ENCODE peak calls at places on chromosome 9, in five cellular contexts. C, R, N, F and I are unnamed samples.

GRCh38 chr9:75130621-75131020 is 42.3 kb downstream of the OSTF1 start:
- DNase-seq in R (no peak), F (no peak), N (no peak), C (no peak), I (no peak)

GRCh38 chr9:109903515-109904138 is 123.6 kb downstream of the PALM2AKAP2 start:
- DNase-seq in C (peak; percentile 71), R (peak; percentile 13), N (peak; percentile 60), F (peak; percentile 68), I (peak; percentile 76)

GRCh38 chr9:86079421-86080111 is 19.8 kb downstream of the GOLM1 start:
- DNase-seq in F (no peak), N (no peak), C (no peak), R (no peak), I (no peak)

GRCh38 chr9:80503692-80504400 is 932.1 kb downstream of the TLE4 start:
- DNase-seq in R (no peak), F (no peak), N (no peak), C (no peak), I (no peak)

GRCh38 chr9:132283863-132284262 is 70.9 kb downstream of the SETX start:
- DNase-seq in F (no peak), N (no peak), R (no peak), C (no peak), I (no peak)

GRCh38 chr9:33167084-33167948 is at the start of gene B4GALT1:
- DNase-seq in F (peak; percentile 89), C (peak; percentile 64), R (peak; percentile 56), N (peak; percentile 64), I (peak; percentile 41)

GRCh38 chr9:114291886-114292590 is 30.9 kb upstream of the ORM1 start:
- DNase-seq in F (no peak), C (no peak), R (no peak), N (no peak), I (no peak)

GRCh38 chr9:127361561-127361960 is 35.4 kb upstream of the SLC2A8 start:
- DNase-seq in N (no peak), C (no peak), F (no peak), R (no peak), I (no peak)

GRCh38 chr9:12494411-12494810 is 198.8 kb upstream of the TYRP1 start:
- DNase-seq in C (no peak), F (no peak), R (no peak), N (no peak), I (no peak)

GRCh38 chr9:113350338-113350672 is 964 bp downstream of the BSPRY start:
- DNase-seq in R (no peak), F (no peak), N (no peak), C (no peak), I (no peak)

GRCh38 chr9:115204827-115205506 is 87.0 kb upstream of the TNC start:
- DNase-seq in F (no peak), N (no peak), C (no peak), R (no peak), I (no peak)

GRCh38 chr9:21317956-21318923 is 13.1 kb upstream of the IFNA5 start:
- DNase-seq in C (peak; percentile 24), F (no peak), R (no peak), N (no peak), I (no peak)

GRCh38 chr9:29160763-29161353 is 1587.6 kb upstream of the C9orf72 start:
- DNase-seq in N (no peak), C (no peak), R (no peak), F (no peak), I (no peak)

GRCh38 chr9:97852001-97852398 is 1.0 kb upstream of the FOXE1 start:
- DNase-seq in N (no peak), R (no peak), F (no peak), C (no peak), I (no peak)

GRCh38 chr9:86242012-86242411 is 17.4 kb downstream of the C9orf153 start:
- DNase-seq in C (no peak), F (no peak), N (no peak), R (no peak), I (no peak)

GRCh38 chr9:77533678-77534077 is 114.4 kb downstream of the GNA14 start:
- DNase-seq in R (no peak), F (no peak), N (no peak), C (peak; percentile 24), I (no peak)

GRCh38 chr9:133029994-133030316 is 842 bp upstream of the GTF3C5 start:
- DNase-seq in R (no peak), N (no peak), C (no peak), F (no peak), I (no peak)

GRCh38 chr9:14372437-14373318 is 58.7 kb upstream of the NFIB start:
- DNase-seq in N (peak; percentile 60), R (peak; percentile 73), C (peak; percentile 53), F (peak; percentile 16), I (peak; percentile 4)

GRCh38 chr9:109477269-109478203 is 20.6 kb downstream of the PTPN3 start:
- DNase-seq in R (no peak), C (peak; percentile 97), F (no peak), N (no peak), I (peak; percentile 74)

GRCh38 chr9:98280162-98280561 is 24.7 kb upstream of the TBC1D2 start:
- DNase-seq in N (no peak), R (no peak), C (no peak), F (no peak), I (no peak)

GRCh38 chr9:127534931-127535330 is 77.1 kb upstream of the STXBP1 start:
- DNase-seq in C (no peak), N (no peak), F (no peak), R (no peak), I (no peak)

GRCh38 chr9:107487521-107488399 is 1.8 kb downstream of the KLF4 start:
- DNase-seq in F (no peak), R (peak; percentile 47), C (no peak), N (no peak), I (no peak)

GRCh38 chr9:119160559-119160958 is 208.7 kb downstream of the BRINP1 start:
- DNase-seq in N (no peak), R (no peak), C (no peak), F (no peak), I (no peak)

GRCh38 chr9:110744753-110745522 is 76.3 kb downstream of the MUSK start:
- DNase-seq in F (no peak), N (peak; percentile 11), R (no peak), C (no peak), I (peak; percentile 96)

GRCh38 chr9:120735415-120736126 is 21.3 kb upstream of the MEGF9 start:
- DNase-seq in N (no peak), R (no peak), C (peak; percentile 88), F (no peak), I (no peak)

GRCh38 chr9:127931092-127931881 is 710 bp upstream of the PIP5KL1 start:
- DNase-seq in F (peak; percentile 45), R (no peak), N (no peak), C (peak; percentile 50), I (no peak)

GRCh38 chr9:121577201-121577600 is 74.2 kb upstream of the DAB2IP start:
- DNase-seq in F (no peak), C (no peak), N (no peak), R (no peak), I (no peak)

DNA sequence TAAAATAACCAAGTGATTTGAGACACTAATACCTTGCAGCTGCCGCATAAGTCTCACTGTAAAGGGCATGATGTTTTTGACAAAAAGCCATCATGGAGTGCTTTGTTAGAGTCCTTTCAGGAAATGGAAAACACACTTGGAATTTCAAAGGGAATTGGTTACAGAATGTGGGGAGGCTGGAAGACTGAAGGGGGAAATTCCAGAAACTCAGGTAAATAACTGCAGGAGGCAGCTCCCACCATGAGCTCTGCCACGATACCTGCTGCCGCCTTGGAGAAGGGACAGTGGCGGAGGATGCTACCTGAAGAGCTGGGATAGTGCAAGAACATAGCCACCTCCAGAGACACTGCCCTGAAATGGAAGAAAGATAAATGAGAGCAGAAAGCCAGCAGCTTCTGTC is 66.9 kb downstream of the PRKACG start:
- DNase-seq in F (no peak), R (peak; percentile 56), N (peak; percentile 50), C (no peak), I (no peak)
- TF ChIP-seq YY1 in F (no peak), R (peak; percentile 79), N (no peak), C (no peak), I (no peak)

GRCh38 chr9:17068671-17069070 is 66.2 kb upstream of the CNTLN start:
- DNase-seq in N (no peak), C (no peak), R (no peak), F (no peak), I (no peak)

GRCh38 chr9:17063535-17064135 is 71.2 kb upstream of the CNTLN start:
- DNase-seq in N (peak; percentile 46), F (peak; percentile 6), R (no peak), C (peak; percentile 45), I (peak; percentile 32)

GRCh38 chr9:17065062-17065461 is 69.8 kb upstream of the CNTLN start:
- DNase-seq in R (no peak), C (peak; percentile 2), F (no peak), N (no peak), I (no peak)

GRCh38 chr9:17060450-17060849 is 74.4 kb upstream of the CNTLN start:
- DNase-seq in N (no peak), C (no peak), R (no peak), F (no peak), I (no peak)

DNA sequence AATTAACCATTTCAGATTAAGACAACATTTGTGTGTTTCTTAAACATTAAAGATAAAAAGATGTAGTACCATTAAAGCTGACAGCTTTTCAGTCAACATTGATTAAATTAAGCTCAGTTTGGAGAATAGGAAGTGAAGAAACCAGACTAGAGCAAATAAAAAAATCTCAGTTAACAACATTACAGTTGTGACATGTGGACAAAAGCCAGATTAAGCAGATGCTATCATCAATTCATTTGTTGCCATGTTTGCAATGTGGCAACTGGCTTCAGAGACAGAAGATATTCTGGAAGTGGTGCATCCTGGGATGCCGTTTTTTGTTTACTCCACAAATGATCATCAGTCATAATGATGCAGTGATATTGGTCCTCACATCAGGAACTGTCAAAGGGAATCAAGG is 70.3 kb upstream of the CNTLN start:
- DNase-seq in C (no peak), F (no peak), R (no peak), N (no peak), I (no peak)
- TF ChIP-seq YY1 in C (no peak), F (no peak), R (no peak), N (no peak), I (no peak)

GRCh38 chr9:130366888-130367550 is 77.7 kb upstream of the ASS1 start:
- DNase-seq in R (no peak), C (no peak), N (no peak), F (no peak), I (no peak)
- TF ChIP-seq YY1 in R (no peak), C (no peak), N (no peak), F (no peak), I (no peak)

DNA sequence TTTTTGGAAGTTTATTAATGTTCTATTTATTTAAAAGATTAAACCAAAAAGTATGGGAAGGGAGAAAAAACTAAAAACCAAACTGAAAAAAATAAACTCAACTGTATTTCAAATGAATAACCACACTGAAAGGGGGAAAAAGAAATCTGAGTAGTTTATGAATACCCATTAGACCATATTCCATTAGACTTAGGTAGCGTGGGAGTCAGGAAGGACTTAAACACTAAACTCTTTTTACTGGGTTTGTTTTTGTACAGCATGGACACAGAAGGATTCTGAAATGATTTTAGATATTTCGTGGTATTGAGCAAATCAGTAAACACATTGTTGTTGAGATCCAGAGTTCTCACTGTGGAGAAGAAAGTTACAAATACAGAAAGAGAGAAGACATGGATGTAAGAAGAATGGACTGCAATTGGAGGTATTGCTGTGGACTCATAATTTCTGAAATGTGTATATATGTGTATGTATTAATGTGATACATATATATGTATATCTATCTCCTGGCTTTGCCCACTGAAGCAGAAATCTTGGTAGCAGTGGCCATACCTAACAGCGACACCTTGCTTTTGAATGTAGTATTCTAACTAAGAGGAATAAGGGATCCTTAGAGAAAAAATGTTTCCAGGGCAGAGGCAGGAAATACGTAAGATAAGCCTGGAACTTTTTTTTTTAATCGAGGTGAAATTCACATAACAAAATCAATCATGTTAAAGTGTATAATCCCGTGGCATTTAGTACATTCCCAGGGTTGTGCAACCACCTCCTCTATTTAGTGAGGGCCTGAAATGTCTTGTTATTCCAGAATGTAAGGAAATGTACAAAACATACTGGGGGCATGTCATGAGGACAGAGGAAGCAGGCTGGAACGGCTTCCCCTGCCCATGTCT is 228.8 kb downstream of the SMARCA2 start:
- DNase-seq in C (no peak), R (no peak), F (peak; percentile 9), N (no peak), I (no peak)
- TF ChIP-seq YY1 in C (no peak), R (no peak), F (no peak), N (no peak), I (no peak)